ENCODE peak calls at places on chromosomes 5 and 9, in four cellular contexts. U is K562, V is GM12878, H is HepG2. Q is an unnamed sample.

GRCh38 chr9:96636368-96636767 is 16.7 kb upstream of the CDC14B start:
- DNase-seq in U (no peak), V (no peak), H (no peak), Q (no peak)

GRCh38 chr5:19001054-19001453 is 986.9 kb downstream of the CDH18 start:
- DNase-seq in U (no peak), V (no peak), H (no peak), Q (no peak)

GRCh38 chr9:100111235-100111634 is 12.2 kb downstream of the INVS start:
- DNase-seq in U (no peak), V (no peak), H (no peak), Q (no peak)

GRCh38 chr9:68552700-68553099 is 12.0 kb upstream of the TMEM252 start:
- DNase-seq in U (no peak), V (no peak), H (no peak), Q (no peak)

GRCh38 chr5:90329911-90330310 is 79.6 kb downstream of the CETN3 start:
- DNase-seq in U (no peak), V (no peak), H (no peak), Q (no peak)

GRCh38 chr9:121620777-121621437 is 30.5 kb upstream of the DAB2IP start:
- DNase-seq in U (peak), V (no peak), H (peak), Q (peak)

GRCh38 chr5:7941692-7942091 is 72.7 kb downstream of the MTRR start:
- DNase-seq in U (no peak), V (no peak), H (no peak), Q (no peak)

GRCh38 chr5:172658869-172659513 is 17.9 kb downstream of the NEURL1B start:
- DNase-seq in U (no peak), V (no peak), H (no peak), Q (peak)

GRCh38 chr9:4490705-4491620 is 695 bp downstream of the SLC1A1 start:
- DNase-seq in U (no peak), V (no peak), H (no peak), Q (peak)

GRCh38 chr9:21561502-21561901 is 79.4 kb upstream of the IFNE start:
- DNase-seq in U (no peak), V (no peak), H (no peak), Q (no peak)

GRCh38 chr5:136013559-136013958 is 15.2 kb upstream of the TGFBI start:
- DNase-seq in U (no peak), V (no peak), H (no peak), Q (no peak)

GRCh38 chr5:32096891-32097592 is 77.1 kb downstream of the GOLPH3 start:
- DNase-seq in U (no peak), V (no peak), H (no peak), Q (no peak)

GRCh38 chr5:98741926-98742325 is 31.5 kb upstream of the RGMB start:
- DNase-seq in U (no peak), V (no peak), H (no peak), Q (no peak)

DNA sequence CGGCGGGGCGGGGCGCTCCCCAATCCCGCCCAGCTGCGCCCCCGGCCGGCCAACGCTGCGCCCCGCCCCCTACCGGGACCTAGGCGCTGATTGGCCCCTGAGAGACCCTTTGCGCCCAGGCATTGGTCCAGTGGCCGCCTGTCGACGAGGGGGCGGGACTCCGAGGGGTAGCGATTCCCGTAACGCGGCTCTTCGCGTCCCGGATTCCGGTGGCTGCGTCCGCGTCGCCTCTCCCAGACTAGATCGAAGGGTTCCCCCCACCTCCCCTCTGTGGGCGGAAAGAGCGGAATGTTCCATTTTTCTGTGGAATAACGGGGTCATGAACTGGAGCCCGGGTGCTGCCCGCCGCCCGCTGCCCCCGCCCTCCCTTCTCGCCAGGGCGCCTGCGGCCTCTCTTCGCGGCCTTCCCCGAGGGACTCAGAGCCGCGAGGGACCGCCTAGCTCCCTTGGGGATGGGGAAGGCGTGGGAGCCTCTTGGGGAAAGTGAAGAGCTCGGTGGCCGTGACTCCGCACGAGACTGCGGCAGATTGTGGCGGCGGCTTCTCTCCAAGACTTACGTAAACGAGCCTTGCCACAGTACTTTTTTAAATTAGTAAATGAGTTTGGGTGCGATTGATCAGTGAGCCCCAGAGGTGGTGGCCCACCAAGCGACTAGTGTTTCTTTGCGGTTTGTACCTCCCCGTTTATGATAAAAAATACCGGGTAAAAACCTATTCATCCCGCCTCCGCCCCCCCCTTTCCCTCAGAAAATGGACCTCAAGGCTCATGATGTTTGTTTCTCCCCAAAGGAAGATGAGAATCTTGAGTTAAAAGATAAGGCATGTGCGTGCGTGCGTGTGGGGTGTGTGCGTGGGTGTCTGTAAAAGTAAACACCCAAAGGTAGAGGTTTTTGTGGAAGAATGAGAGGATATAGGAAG is 493 bp upstream of the IL6ST start:
- DNase-seq in U (peak), V (peak), H (peak), Q (peak)
- TF ChIP-seq REST in U (no peak), V (no peak), H (no peak), Q (no peak)

GRCh38 chr9:107465467-107466451 is 23.8 kb downstream of the KLF4 start:
- DNase-seq in U (peak), V (no peak), H (no peak), Q (peak)
- TF ChIP-seq GABPA in U (no peak), V (no peak), H (no peak), Q (no peak)

DNA sequence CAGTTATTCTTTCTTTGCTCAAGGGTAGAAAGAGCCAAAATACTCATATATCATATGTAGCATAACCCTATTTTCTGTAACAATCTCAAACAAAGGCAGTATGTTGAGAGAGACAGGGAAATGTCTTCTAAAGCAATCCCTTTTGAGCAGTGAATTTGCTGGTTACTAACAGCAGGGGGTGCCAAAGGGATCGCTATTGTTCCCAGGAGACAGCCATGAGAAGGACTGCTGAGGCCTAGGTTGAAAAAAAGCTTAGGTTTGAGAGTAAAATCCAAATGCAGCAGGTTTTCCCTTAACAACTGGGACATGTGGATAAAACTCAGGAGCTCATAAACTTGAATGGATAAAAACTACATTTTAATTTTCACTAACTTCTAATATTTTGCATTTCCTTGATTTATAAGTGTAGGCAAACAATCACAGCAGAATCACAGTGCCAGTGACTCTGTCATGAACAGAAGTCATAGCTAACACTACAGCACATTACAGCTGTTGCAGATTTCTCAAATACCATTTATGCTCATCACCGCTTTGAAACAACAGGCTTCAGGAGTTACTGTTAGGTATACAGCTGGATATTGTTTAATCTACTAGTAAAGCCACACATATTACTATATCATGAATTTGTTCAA is 148.4 kb downstream of the MAPKAP1 start:
- DNase-seq in U (peak), V (peak), H (peak), Q (peak)
- TF ChIP-seq NFIC in U (no peak), V (no peak), H (no peak), Q (no peak)

GRCh38 chr9:25814023-25814422 is 135.8 kb upstream of the TUSC1 start:
- DNase-seq in U (no peak), V (no peak), H (no peak), Q (no peak)

DNA sequence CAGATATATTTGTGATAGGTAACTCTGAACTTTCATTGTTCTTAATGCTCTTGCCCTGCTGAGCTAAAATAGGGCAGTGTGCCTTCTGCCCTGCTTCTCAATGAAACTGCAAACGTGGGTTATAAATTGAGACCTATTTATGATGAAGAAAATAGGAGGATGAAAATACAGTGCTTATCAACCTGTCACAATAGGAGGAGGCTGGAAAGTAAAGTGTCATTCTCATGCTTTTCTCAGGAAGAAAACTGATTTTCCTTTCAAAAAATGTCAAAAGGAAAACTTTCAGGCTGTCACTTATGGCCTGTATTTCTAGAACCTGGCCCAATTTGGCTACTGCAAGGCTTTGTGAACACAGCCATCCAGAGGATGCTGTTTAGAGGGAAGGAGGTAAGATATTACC is 130.3 kb upstream of the TUSC1 start:
- DNase-seq in U (no peak), V (no peak), H (no peak), Q (no peak)
- TF ChIP-seq REST in U (no peak), V (no peak), H (no peak), Q (no peak)

GRCh38 chr9:129321511-129322021 is 143.5 kb upstream of the IER5L start:
- DNase-seq in U (no peak), V (no peak), H (no peak), Q (no peak)
- TF ChIP-seq GABPA in U (no peak), V (no peak), H (no peak), Q (no peak)

GRCh38 chr5:154686490-154686889 is 68.7 kb upstream of the LARP1 start:
- DNase-seq in U (no peak), V (no peak), H (no peak), Q (no peak)
- TF ChIP-seq NFIC in U (no peak), V (no peak), H (no peak), Q (no peak)

GRCh38 chr5:143403607-143404415 is at the start of gene NR3C1:
- DNase-seq in U (peak), V (no peak), H (peak), Q (peak)

GRCh38 chr5:143406408-143406807 is 2.9 kb upstream of the NR3C1 start:
- DNase-seq in U (no peak), V (no peak), H (no peak), Q (no peak)

GRCh38 chr5:143405063-143405746 is 1.7 kb upstream of the NR3C1 start:
- DNase-seq in U (peak), V (no peak), H (peak), Q (peak)

GRCh38 chr5:143404416-143405062 is 1.1 kb upstream of the NR3C1 start:
- DNase-seq in U (peak), V (no peak), H (peak), Q (peak)

GRCh38 chr5:143405747-143406098 is 2.2 kb upstream of the NR3C1 start:
- DNase-seq in U (no peak), V (no peak), H (no peak), Q (no peak)
- TF ChIP-seq REST in U (no peak), V (no peak), H (no peak), Q (no peak)

GRCh38 chr5:10123254-10123989 is 126.3 kb downstream of the ATPSCKMT start:
- DNase-seq in U (no peak), V (no peak), H (no peak), Q (no peak)
- TF ChIP-seq GABPA in U (no peak), V (no peak), H (no peak), Q (no peak)